ENCODE peak calls at places on chromosomes 3 and 15, in six cellular contexts. P is thoracic aorta, B is OCI-LY7, G is BE2C, Y is natural killer cell, C is WTC11. T is an unnamed sample.

GRCh38 chr15:68986292-68986691 is 28.2 kb upstream of the NOX5 start:
- DNase-seq in Y (no peak), P (no peak), C (no peak), G (no peak), B (no peak), T (no peak)

GRCh38 chr3:50204804-50205718 is at the start of gene SLC38A3:
- DNase-seq in G (peak), Y (no peak), C (peak), P (no peak), B (no peak), T (no peak)

GRCh38 chr3:13347390-13347966 is 72.6 kb downstream of the NUP210 start:
- DNase-seq in P (no peak), G (no peak), B (no peak), C (peak), Y (no peak), T (no peak)

GRCh38 chr15:36313021-36313420 is 266.4 kb upstream of the CDIN1 start:
- DNase-seq in C (no peak), B (no peak), G (no peak), P (no peak), Y (no peak), T (no peak)

GRCh38 chr15:93056836-93057235 is 32.2 kb downstream of the RGMA start:
- DNase-seq in G (no peak), C (no peak), P (no peak), Y (no peak), B (no peak), T (no peak)

GRCh38 chr3:47836986-47837385 is 34.0 kb downstream of the DHX30 start:
- DNase-seq in Y (no peak), G (no peak), C (no peak), B (no peak), P (no peak), T (no peak)

GRCh38 chr3:111967651-111968274 is 11.1 kb upstream of the ABHD10 start:
- DNase-seq in B (peak), Y (peak), P (peak), G (peak), C (peak), T (peak)

GRCh38 chr3:24598691-24599090 is 104.0 kb upstream of the THRB start:
- DNase-seq in B (no peak), G (no peak), P (no peak), C (no peak), Y (no peak), T (no peak)

GRCh38 chr15:66503780-66504562 is 684 bp downstream of the RPL4 start:
- DNase-seq in B (peak), C (no peak), P (no peak), Y (no peak), G (no peak), T (no peak)

GRCh38 chr15:98956796-98957553 is 50.6 kb downstream of the PGPEP1L start:
- DNase-seq in B (no peak), G (no peak), C (no peak), Y (no peak), P (no peak), T (no peak)

GRCh38 chr3:194328080-194328571 is 23.0 kb downstream of the CPN2 start:
- DNase-seq in G (no peak), B (no peak), Y (peak), P (no peak), C (no peak), T (peak)

GRCh38 chr15:22959451-22960101 is 20.6 kb downstream of the CYFIP1 start:
- DNase-seq in B (no peak), G (no peak), C (no peak), Y (no peak), P (no peak), T (no peak)

GRCh38 chr15:29668120-29668602 is 154.1 kb downstream of the TJP1 start:
- DNase-seq in B (peak), P (no peak), Y (no peak), C (peak), G (peak), T (no peak)

GRCh38 chr15:85406916-85407315 is 26.5 kb downstream of the AKAP13 start:
- DNase-seq in G (no peak), B (no peak), P (no peak), C (no peak), Y (no peak), T (no peak)

GRCh38 chr3:77411990-77412389 is 372.1 kb downstream of the ROBO2 start:
- DNase-seq in G (peak), Y (no peak), P (no peak), B (no peak), C (no peak), T (no peak)

GRCh38 chr15:99717129-99718024 is 15.9 kb downstream of the LYSMD4 start:
- DNase-seq in G (no peak), C (no peak), B (no peak), P (no peak), Y (no peak), T (peak)

GRCh38 chr15:78195735-78196201 is 38.6 kb downstream of the ACSBG1 start:
- DNase-seq in G (peak), P (no peak), B (peak), Y (peak), C (peak), T (peak)

GRCh38 chr3:136251511-136251910 is 1.4 kb downstream of the PCCB start:
- DNase-seq in Y (no peak), G (no peak), P (no peak), C (no peak), B (peak), T (peak)

GRCh38 chr15:47358876-47359275 is 358.4 kb upstream of the SEMA6D start:
- DNase-seq in C (no peak), B (no peak), G (no peak), P (no peak), Y (no peak), T (no peak)

GRCh38 chr3:14480207-14481017 is 59.7 kb downstream of the GRIP2 start:
- DNase-seq in C (no peak), Y (no peak), G (peak), P (no peak), B (no peak), T (no peak)

GRCh38 chr15:90868261-90868689 is at the start of gene FURIN:
- DNase-seq in G (no peak), B (no peak), C (no peak), P (no peak), Y (no peak), T (no peak)

GRCh38 chr3:189947948-189948723 is 172.6 kb downstream of the P3H2 start:
- DNase-seq in Y (no peak), B (peak), C (no peak), G (no peak), P (no peak), T (peak)

GRCh38 chr3:14368885-14369284 is 33.5 kb upstream of the SLC6A6 start:
- DNase-seq in B (no peak), C (no peak), Y (no peak), G (no peak), P (no peak), T (no peak)

GRCh38 chr15:36356978-36357582 is 222.3 kb upstream of the CDIN1 start:
- DNase-seq in B (no peak), P (no peak), G (no peak), Y (no peak), C (no peak), T (no peak)

GRCh38 chr3:62371735-62372591 is 1.4 kb downstream of the FEZF2 start:
- DNase-seq in C (peak), P (no peak), G (peak), B (no peak), Y (no peak), T (peak)

GRCh38 chr3:1092771-1093170 is at the start of gene CNTN6:
- DNase-seq in Y (no peak), B (no peak), G (peak), P (no peak), C (no peak), T (no peak)

GRCh38 chr15:52020253-52021085 is 1.4 kb downstream of the MAPK6 start:
- DNase-seq in P (no peak), Y (no peak), G (no peak), B (peak), C (no peak), T (peak)

GRCh38 chr15:94231728-94232086 is 346 bp downstream of the MCTP2 start:
- DNase-seq in Y (peak), B (peak), G (no peak), C (no peak), P (no peak), T (peak)

GRCh38 chr15:50880651-50881114 is 27.8 kb upstream of the AP4E1 start:
- DNase-seq in G (no peak), B (peak), C (no peak), P (no peak), Y (no peak), T (peak)

GRCh38 chr15:57403007-57403406 is 26.7 kb downstream of the CGNL1 start:
- DNase-seq in C (no peak), B (no peak), G (no peak), Y (no peak), P (no peak), T (no peak)

GRCh38 chr15:90407871-90408317 is 19.9 kb downstream of the IQGAP1 start:
- DNase-seq in P (no peak), B (no peak), G (no peak), Y (peak), C (no peak), T (no peak)

GRCh38 chr3:43378066-43378935 is 92.0 kb downstream of the SNRK start:
- DNase-seq in Y (peak), B (peak), G (peak), C (peak), P (no peak), T (peak)

GRCh38 chr3:12995389-12996180 is 77.6 kb downstream of the IQSEC1 start:
- DNase-seq in B (no peak), C (no peak), P (no peak), Y (peak), G (no peak), T (no peak)

DNA sequence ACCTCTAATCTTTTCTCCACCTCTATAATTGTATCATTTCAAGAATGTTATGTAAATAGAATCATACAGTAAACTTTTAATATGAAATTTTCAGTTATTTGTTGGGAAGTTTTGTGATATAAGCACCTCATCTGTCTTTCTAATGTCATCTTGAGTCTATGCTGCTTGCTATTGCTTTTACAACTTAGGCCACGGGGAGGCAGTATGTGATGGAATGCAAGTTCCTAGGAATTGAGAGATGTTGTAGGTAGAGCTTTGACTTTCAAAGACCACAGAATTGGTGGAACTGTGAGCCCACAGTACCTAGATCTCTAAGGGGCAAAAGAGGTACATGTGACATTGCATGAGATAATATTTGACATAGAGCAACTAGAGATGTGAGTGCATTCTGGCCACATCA is 328.3 kb downstream of the MFSD1 start:
- DNase-seq in Y (no peak), P (no peak), B (no peak), G (peak), C (peak), T (no peak)
- TF ChIP-seq CTCF in Y (no peak), P (no peak), B (peak), G (peak), C (peak), T (peak)

GRCh38 chr3:37984596-37984995 is 6.0 kb upstream of the VILL start:
- DNase-seq in B (no peak), G (no peak), Y (no peak), P (no peak), C (no peak), T (no peak)

GRCh38 chr3:37987315-37987697 is 3.3 kb upstream of the VILL start:
- DNase-seq in Y (no peak), G (no peak), B (no peak), P (peak), C (no peak), T (no peak)

GRCh38 chr3:37984051-37984450 is 6.5 kb upstream of the VILL start:
- DNase-seq in C (no peak), P (no peak), G (no peak), Y (no peak), B (no peak), T (no peak)

GRCh38 chr3:37986479-37987314 is 3.9 kb upstream of the VILL start:
- DNase-seq in Y (no peak), P (no peak), C (no peak), G (no peak), B (no peak), T (no peak)

GRCh38 chr3:37985637-37986320 is 4.8 kb upstream of the VILL start:
- DNase-seq in Y (no peak), C (no peak), P (no peak), G (no peak), B (no peak), T (no peak)
- TF ChIP-seq CTCF in Y (no peak), C (no peak), P (no peak), G (no peak), B (peak), T (no peak)

GRCh38 chr15:39578851-39579486 is 1.9 kb upstream of the THBS1 start:
- DNase-seq in P (no peak), B (no peak), Y (no peak), C (no peak), G (no peak), T (no peak)
- TF ChIP-seq CTCF in P (no peak), B (no peak), Y (no peak), C (no peak), G (no peak), T (no peak)

DNA sequence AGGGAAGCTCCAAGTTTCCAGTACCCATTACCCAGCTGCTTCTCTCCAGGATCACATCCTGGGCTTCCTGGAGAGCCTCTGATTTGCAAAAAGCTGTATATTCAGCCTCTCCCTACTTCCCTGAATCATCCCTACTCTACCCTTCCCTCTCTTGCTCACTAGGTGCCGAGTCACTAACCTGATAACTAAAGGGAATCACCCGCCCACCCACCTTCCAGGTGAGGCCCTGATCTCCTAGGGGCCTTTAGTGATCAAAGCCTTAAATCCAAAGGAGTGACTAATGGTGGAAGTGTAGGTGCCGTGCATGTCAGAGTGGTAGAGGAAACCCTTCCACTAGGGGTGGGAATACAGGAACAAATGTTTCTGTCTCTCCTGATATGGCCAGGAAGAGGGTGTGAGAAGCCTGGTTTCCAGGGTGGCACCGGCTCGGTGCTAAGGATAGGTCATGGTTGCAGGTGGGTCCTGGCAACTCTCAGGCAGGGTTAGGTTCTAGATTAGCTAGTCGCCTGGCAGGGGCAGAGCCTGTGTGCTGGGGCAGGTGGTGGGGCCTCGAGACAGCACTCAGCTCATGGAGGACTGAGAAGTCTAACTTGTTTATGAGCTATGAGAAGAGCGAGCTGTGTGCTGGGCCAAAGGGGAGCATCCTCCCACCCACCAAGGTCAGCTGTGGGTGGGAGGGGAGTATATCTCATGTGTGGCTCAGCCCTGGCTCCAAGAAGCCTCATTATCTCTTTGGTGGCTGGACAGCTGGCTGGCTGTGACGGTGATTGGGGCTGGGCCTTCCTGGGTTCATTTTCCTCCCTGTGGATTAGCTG is 10.1 kb downstream of the SEMA7A start:
- DNase-seq in G (no peak), P (no peak), C (no peak), Y (no peak), B (no peak), T (no peak)
- TF ChIP-seq CTCF in G (no peak), P (no peak), C (no peak), Y (no peak), B (no peak), T (no peak)

GRCh38 chr3:127720985-127721384 is 48.2 kb downstream of the ABTB1 start:
- DNase-seq in B (no peak), C (no peak), P (no peak), Y (no peak), G (no peak), T (no peak)

GRCh38 chr3:127720161-127720823 is 47.5 kb downstream of the ABTB1 start:
- DNase-seq in C (no peak), B (no peak), Y (no peak), G (no peak), P (no peak), T (no peak)

GRCh38 chr3:127722928-127723603 is 50.3 kb downstream of the ABTB1 start:
- DNase-seq in B (no peak), C (no peak), Y (no peak), P (no peak), G (no peak), T (no peak)

GRCh38 chr3:127721536-127721935 is 48.8 kb downstream of the ABTB1 start:
- DNase-seq in B (no peak), C (no peak), Y (no peak), G (no peak), P (no peak), T (no peak)

GRCh38 chr3:127722104-127722784 is 49.5 kb downstream of the ABTB1 start:
- DNase-seq in B (no peak), G (no peak), P (no peak), Y (no peak), C (no peak), T (no peak)
- TF ChIP-seq CTCF in B (no peak), G (no peak), P (no peak), Y (no peak), C (no peak), T (no peak)

GRCh38 chr3:8778475-8778874 is 9.1 kb upstream of the OXTR start:
- DNase-seq in C (no peak), B (no peak), G (no peak), Y (no peak), P (no peak), T (peak)
- TF ChIP-seq CTCF in C (no peak), B (no peak), G (no peak), Y (no peak), P (no peak), T (no peak)

DNA sequence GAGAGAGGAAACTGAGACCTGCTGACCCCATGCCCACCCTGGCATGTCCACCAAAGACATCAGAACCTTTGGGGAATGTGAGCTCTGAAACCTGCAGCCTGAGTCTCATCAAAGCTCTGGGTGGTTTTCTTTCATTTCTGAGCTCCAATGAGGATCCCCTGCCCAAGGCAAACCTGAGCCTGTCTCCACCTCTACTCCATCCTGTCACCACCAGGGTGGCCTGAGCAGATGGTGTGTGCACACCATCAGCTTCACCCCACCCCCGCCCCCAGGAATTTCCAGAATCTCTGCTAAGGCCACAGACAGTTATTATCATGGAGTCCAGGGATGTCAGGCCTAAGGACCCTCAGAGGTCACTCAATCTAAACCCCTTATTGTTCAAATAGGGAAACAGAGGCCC is 1.3 kb downstream of the XIRP1 start:
- DNase-seq in B (peak), Y (no peak), G (no peak), P (no peak), C (no peak), T (no peak)
- TF ChIP-seq CTCF in B (no peak), Y (no peak), G (no peak), P (no peak), C (no peak), T (no peak)

GRCh38 chr3:34260266-34260990 is 462.0 kb downstream of the PDCD6IP start:
- DNase-seq in G (peak), B (peak), Y (no peak), C (peak), P (no peak), T (peak)
- TF ChIP-seq CTCF in G (peak), B (peak), Y (peak), C (peak), P (peak), T (peak)

GRCh38 chr3:140555666-140556065 is 122.2 kb upstream of the TRIM42 start:
- DNase-seq in B (no peak), Y (no peak), G (no peak), P (no peak), C (no peak), T (no peak)

GRCh38 chr3:140557476-140557875 is 120.4 kb upstream of the TRIM42 start:
- DNase-seq in C (no peak), G (no peak), P (no peak), Y (no peak), B (no peak), T (no peak)

GRCh38 chr3:140553591-140553990 is 124.3 kb upstream of the TRIM42 start:
- DNase-seq in Y (no peak), P (no peak), G (no peak), B (no peak), C (peak), T (no peak)

GRCh38 chr3:140552898-140553297 is 125.0 kb upstream of the TRIM42 start:
- DNase-seq in B (no peak), Y (no peak), G (no peak), P (no peak), C (no peak), T (no peak)

GRCh38 chr3:140552403-140552802 is 125.5 kb upstream of the TRIM42 start:
- DNase-seq in Y (no peak), C (no peak), G (no peak), P (no peak), B (no peak), T (no peak)
- TF ChIP-seq CTCF in Y (no peak), C (no peak), G (peak), P (no peak), B (peak), T (no peak)

T was measured in GM20000.